ENCODE peak calls at places on chromosome 16, in five cellular contexts. G is left lung, K is A549, Q is tibial nerve, R is suprapubic skin. J is an unnamed sample.

GRCh38 chr16:5709889-5710288 is 612.3 kb upstream of the EEF2KMT start:
- DNase-seq in G (no peak), K (no peak), Q (no peak), R (no peak), J (no peak)

GRCh38 chr16:87733190-87733589 is 32.6 kb downstream of the KLHDC4 start:
- DNase-seq in G (no peak), K (no peak), Q (no peak), R (no peak), J (no peak)

GRCh38 chr16:84568066-84568465 is 49.8 kb downstream of the COTL1 start:
- DNase-seq in G (no peak), K (no peak), Q (no peak), R (no peak), J (no peak)

GRCh38 chr16:81321537-81321936 is 6.8 kb downstream of the GAN start:
- DNase-seq in G (no peak), K (no peak), Q (no peak), R (no peak), J (no peak)

GRCh38 chr16:70725024-70725911 is 39.4 kb upstream of the MTSS2 start:
- DNase-seq in G (peak; percentile 85), K (no peak), Q (peak; percentile 50), R (no peak), J (no peak)

GRCh38 chr16:73189132-73189531 is 141.2 kb upstream of the ZFHX3 start:
- DNase-seq in G (no peak), K (no peak), Q (no peak), R (no peak), J (no peak)

GRCh38 chr16:78742501-78743283 is 643.2 kb downstream of the WWOX start:
- DNase-seq in G (peak; percentile 48), K (no peak), Q (peak; percentile 15), R (peak; percentile 55), J (no peak)

GRCh38 chr16:813204-813915 is 12.8 kb upstream of the GNG13 start:
- DNase-seq in G (no peak), K (no peak), Q (no peak), R (no peak), J (no peak)

GRCh38 chr16:4525069-4525468 is 13.5 kb downstream of the CDIP1 start:
- DNase-seq in G (no peak), K (no peak), Q (no peak), R (no peak), J (no peak)

GRCh38 chr16:70331588-70332358 is 14.9 kb upstream of the DDX19A start:
- DNase-seq in G (no peak), K (no peak), Q (no peak), R (no peak), J (no peak)

GRCh38 chr16:17529982-17530760 is 59.4 kb upstream of the XYLT1 start:
- DNase-seq in G (no peak), K (no peak), Q (no peak), R (no peak), J (no peak)

GRCh38 chr16:29877266-29877961 is 14.4 kb upstream of the CDIPT start:
- DNase-seq in G (peak; percentile 71), K (peak; percentile 63), Q (no peak), R (no peak), J (no peak)

GRCh38 chr16:81700071-81700779 is 78.9 kb upstream of the PLCG2 start:
- DNase-seq in G (no peak), K (no peak), Q (no peak), R (no peak), J (no peak)

GRCh38 chr16:4032768-4033167 is 83.5 kb downstream of the ADCY9 start:
- DNase-seq in G (peak; percentile 75), K (no peak), Q (no peak), R (no peak), J (no peak)

GRCh38 chr16:4465977-4466779 is 8.2 kb downstream of the NMRAL1 start:
- DNase-seq in G (no peak), K (no peak), Q (no peak), R (no peak), J (no peak)

GRCh38 chr16:87954826-87955225 is 3.6 kb downstream of the BANP start:
- DNase-seq in G (no peak), K (no peak), Q (no peak), R (no peak), J (no peak)

GRCh38 chr16:4064950-4065352 is 51.3 kb downstream of the ADCY9 start:
- DNase-seq in G (no peak), K (no peak), Q (no peak), R (no peak), J (no peak)

GRCh38 chr16:85329999-85330693 is 217.9 kb upstream of the CIBAR2 start:
- DNase-seq in G (no peak), K (no peak), Q (no peak), R (no peak), J (no peak)

GRCh38 chr16:68257906-68258800 is 6.2 kb upstream of the SLC7A6 start:
- DNase-seq in G (no peak), K (peak; percentile 65), Q (no peak), R (no peak), J (no peak)

GRCh38 chr16:59249049-59249448 is 514.9 kb upstream of the GOT2 start:
- DNase-seq in G (no peak), K (peak; percentile 22), Q (no peak), R (no peak), J (no peak)

GRCh38 chr16:86991679-86992078 is 325.5 kb downstream of the C16orf95 start:
- DNase-seq in G (no peak), K (no peak), Q (no peak), R (no peak), J (no peak)

GRCh38 chr16:7513429-7513828 is 180.8 kb downstream of the RBFOX1 start:
- DNase-seq in G (no peak), K (peak; percentile 31), Q (no peak), R (no peak), J (no peak)

GRCh38 chr16:28166394-28167208 is 45.2 kb downstream of the XPO6 start:
- DNase-seq in G (no peak), K (no peak), Q (no peak), R (no peak), J (no peak)

GRCh38 chr16:66988197-66988788 is at the start of gene CES4A:
- DNase-seq in G (no peak), K (no peak), Q (peak; percentile 25), R (no peak), J (no peak)

GRCh38 chr16:648071-648785 is 937 bp upstream of the WDR90 start:
- DNase-seq in G (no peak), K (peak; percentile 54), Q (no peak), R (no peak), J (no peak)

GRCh38 chr16:25161753-25162152 is 50.2 kb downstream of the LCMT1 start:
- DNase-seq in G (no peak), K (no peak), Q (no peak), R (no peak), J (no peak)

GRCh38 chr16:27699540-27699939 is 149.6 kb downstream of the KATNIP start:
- DNase-seq in G (no peak), K (no peak), Q (no peak), R (peak; percentile 71), J (no peak)

DNA sequence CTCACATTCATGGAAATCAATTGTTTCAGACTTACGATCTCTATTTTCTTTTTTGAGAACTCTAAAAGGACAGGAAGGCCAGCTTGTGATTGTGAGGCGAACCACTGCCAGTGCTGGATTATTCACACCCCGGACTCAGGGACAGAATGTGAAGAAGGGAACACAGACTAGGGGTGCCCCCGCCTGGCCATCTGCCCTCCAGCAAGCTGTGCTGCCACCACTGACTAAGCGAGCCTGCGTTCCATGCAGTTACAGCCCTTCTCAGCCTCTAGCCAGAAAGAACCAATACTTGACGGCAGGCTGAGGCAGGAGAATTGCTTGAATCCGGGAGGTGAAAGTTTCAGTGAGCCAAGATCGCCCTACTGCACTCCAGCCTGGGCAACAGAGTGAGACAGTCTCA is 2.8 kb downstream of the HAGH start:
- DNase-seq in G (no peak), K (peak; percentile 70), Q (no peak), R (peak; percentile 69), J (no peak)
- TF ChIP-seq CTCF in G (no peak), K (peak; percentile 25), Q (no peak), R (no peak), J (no peak)

GRCh38 chr16:50467943-50468748 is 80.0 kb upstream of the NKD1 start:
- DNase-seq in G (peak; percentile 43), K (no peak), Q (no peak), R (peak; percentile 71), J (no peak)
- H3K4me3 ChIP-seq in G (no peak overlapping the region), K (peak overlapping the region; percentile 45), Q (no peak overlapping the region), R (peak overlapping the region; percentile 52), J (peak overlapping the region; percentile 55)

DNA sequence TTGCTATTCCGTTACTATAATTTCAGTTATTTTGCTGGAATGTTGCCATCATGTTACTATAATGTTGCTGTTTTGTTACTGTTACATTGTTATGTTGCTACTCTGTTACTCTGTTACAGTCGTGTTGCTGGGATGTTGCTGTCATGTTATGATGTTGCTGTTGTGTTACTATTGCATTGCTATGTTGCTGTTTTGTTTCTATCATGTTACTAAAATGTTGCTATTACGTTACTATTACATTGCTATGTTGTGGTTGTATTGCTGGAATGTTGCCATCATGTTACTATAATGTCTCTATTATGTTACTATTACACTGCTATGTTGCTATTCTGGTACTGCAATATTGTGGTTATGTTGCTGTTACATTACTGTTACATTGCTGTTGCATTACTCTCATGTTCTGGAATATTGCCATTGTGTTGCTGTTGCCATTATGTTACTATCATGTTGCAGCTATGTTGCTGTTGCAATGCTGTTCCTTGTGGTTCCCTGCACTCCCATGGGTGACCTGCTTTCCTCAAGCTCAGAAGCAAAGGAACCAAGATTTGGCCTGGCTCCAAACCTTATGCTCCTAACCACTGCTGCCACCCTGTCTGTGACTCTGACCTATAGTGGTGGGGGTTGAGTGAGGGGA is 64.4 kb downstream of the ABCC6 start:
- DNase-seq in G (no peak), K (no peak), Q (no peak), R (no peak), J (no peak)
- H3K9me3 ChIP-seq in G (peaks cover 22% of the 10 kb centered on the region), K (no peaks in the 10 kb centered on the region), Q (no peaks in the 10 kb centered on the region), R (peaks cover 9% of the 10 kb centered on the region), J (peaks cover 7% of the 10 kb centered on the region)

GRCh38 chr16:50373345-50373701 is 4.5 kb upstream of the BRD7 start:
- DNase-seq in G (no peak), K (no peak), Q (no peak), R (no peak), J (no peak)

GRCh38 chr16:50372611-50373344 is 4.0 kb upstream of the BRD7 start:
- DNase-seq in G (no peak), K (peak; percentile 35), Q (no peak), R (no peak), J (peak; percentile 91)

GRCh38 chr16:50371036-50371716 is 2.4 kb upstream of the BRD7 start:
- DNase-seq in G (no peak), K (no peak), Q (no peak), R (no peak), J (peak; percentile 83)

GRCh38 chr16:50373780-50374179 is 5.0 kb upstream of the BRD7 start:
- DNase-seq in G (no peak), K (no peak), Q (no peak), R (no peak), J (peak; percentile 74)

DNA sequence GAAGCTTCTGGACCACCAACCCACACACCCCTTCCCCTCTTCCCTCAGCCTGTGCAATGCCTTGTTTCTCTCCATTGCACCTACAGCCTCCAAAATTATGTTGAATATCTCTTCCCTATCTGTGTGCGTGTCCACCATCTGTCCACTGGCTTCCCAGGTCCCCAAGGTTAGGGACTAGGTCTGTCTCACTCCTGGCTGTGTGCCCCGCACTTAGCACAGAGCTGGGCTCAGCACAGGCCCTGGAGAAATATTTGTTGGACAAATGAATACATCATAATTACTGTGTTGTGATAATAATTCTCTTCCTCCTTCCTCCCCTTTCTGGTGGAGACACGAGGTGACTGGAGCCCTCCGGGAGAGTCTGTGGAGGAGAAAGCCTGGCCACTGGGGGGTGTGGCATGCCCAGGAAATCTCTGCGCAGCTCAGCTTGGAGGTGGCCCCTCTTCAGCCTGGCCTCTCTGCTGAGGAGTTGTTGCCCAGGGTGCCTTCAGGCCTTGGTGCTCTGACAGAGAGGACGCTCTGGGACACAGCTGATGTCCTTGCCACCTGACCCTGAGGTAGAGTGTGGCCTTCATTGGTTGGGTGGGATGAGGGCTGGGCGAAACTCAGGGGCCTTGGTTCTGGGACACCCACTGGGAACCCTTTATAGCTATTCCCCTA is 3.3 kb upstream of the BRD7 start:
- DNase-seq in G (no peak), K (no peak), Q (no peak), R (no peak), J (peak; percentile 72)
- TF ChIP-seq CTCF in G (no peak), K (no peak), Q (no peak), R (no peak), J (peak; percentile 29)

J was measured in esophagus muscularis mucosa.